ENCODE peak calls at places on chromosome 20, in nine cellular contexts. I, K, C, L, X, U, F, H and T are unnamed samples.

GRCh38 chr20:7748624-7749023 is 191.6 kb downstream of the HAO1 start:
- DNase-seq in I (no peak), K (no peak), C (no peak), L (no peak), X (no peak), U (no peak), F (no peak), H (no peak), T (no peak)

GRCh38 chr20:41038878-41039404 is 10.3 kb downstream of the TOP1 start:
- DNase-seq in I (no peak), K (no peak), C (no peak), L (no peak), X (no peak), U (no peak), F (no peak), H (no peak), T (no peak)

GRCh38 chr20:19274412-19275015 is 62.1 kb downstream of the SLC24A3 start:
- DNase-seq in I (peak; percentile 12), K (no peak), C (no peak), L (no peak), X (no peak), U (no peak), F (no peak), H (no peak), T (peak; percentile 32)

GRCh38 chr20:63974402-63975200 is 4.8 kb downstream of the SAMD10 start:
- DNase-seq in I (no peak), K (no peak), C (no peak), L (no peak), X (no peak), U (no peak), F (peak; percentile 65), H (no peak), T (no peak)

GRCh38 chr20:37538003-37538402 is 10.3 kb upstream of the BLCAP start:
- DNase-seq in I (no peak), K (peak; percentile 78), C (peak; percentile 85), L (peak; percentile 80), X (peak; percentile 35), U (no peak), F (no peak), H (no peak), T (no peak)

GRCh38 chr20:46990017-46990810 is 95.6 kb downstream of the EYA2 start:
- DNase-seq in I (no peak), K (no peak), C (no peak), L (peak; percentile 3), X (peak; percentile 17), U (no peak), F (no peak), H (peak; percentile 40), T (peak; percentile 33)

GRCh38 chr20:43942661-43943285 is 28.1 kb downstream of the TOX2 start:
- DNase-seq in I (no peak), K (peak; percentile 84), C (peak; percentile 85), L (peak; percentile 81), X (peak; percentile 53), U (no peak), F (no peak), H (no peak), T (no peak)

GRCh38 chr20:14860410-14860814 is 523.0 kb upstream of the FLRT3 start:
- DNase-seq in I (no peak), K (no peak), C (no peak), L (no peak), X (peak; percentile 34), U (peak; percentile 47), F (peak; percentile 62), H (no peak), T (no peak)

GRCh38 chr20:57526067-57526884 is 1.3 kb upstream of the CTCFL start:
- DNase-seq in I (no peak), K (no peak), C (no peak), L (no peak), X (no peak), U (peak; percentile 45), F (peak; percentile 78), H (no peak), T (no peak)

GRCh38 chr20:14418441-14418840 is 81.0 kb upstream of the FLRT3 start:
- DNase-seq in I (no peak), K (no peak), C (no peak), L (peak; percentile 61), X (no peak), U (no peak), F (no peak), H (no peak), T (no peak)

GRCh38 chr20:51402201-51402600 is 140.3 kb downstream of the NFATC2 start:
- DNase-seq in I (no peak), K (no peak), C (peak; percentile 53), L (peak; percentile 20), X (peak; percentile 31), U (no peak), F (no peak), H (peak; percentile 46), T (no peak)

GRCh38 chr20:48017504-48017903 is 232.2 kb upstream of the SULF2 start:
- DNase-seq in I (no peak), K (no peak), C (no peak), L (peak; percentile 69), X (no peak), U (no peak), F (no peak), H (no peak), T (no peak)

GRCh38 chr20:5914859-5915258 is 35.5 kb downstream of the TRMT6 start:
- DNase-seq in I (no peak), K (no peak), C (no peak), L (no peak), X (no peak), U (no peak), F (no peak), H (no peak), T (no peak)

GRCh38 chr20:891121-892080 is 24.7 kb downstream of the ANGPT4 start:
- DNase-seq in I (no peak), K (peak; percentile 61), C (peak; percentile 28), L (no peak), X (no peak), U (no peak), F (no peak), H (peak; percentile 27), T (no peak)

GRCh38 chr20:19889011-19889953 is 127.9 kb upstream of the NAA20 start:
- DNase-seq in I (no peak), K (peak; percentile 79), C (peak; percentile 91), L (peak; percentile 88), X (peak; percentile 50), U (no peak), F (no peak), H (peak; percentile 68), T (peak; percentile 52)

GRCh38 chr20:63625771-63626423 is 1.0 kb downstream of the GMEB2 start:
- DNase-seq in I (no peak), K (no peak), C (peak; percentile 74), L (peak; percentile 23), X (peak; percentile 39), U (no peak), F (peak; percentile 69), H (no peak), T (peak; percentile 39)

GRCh38 chr20:57688864-57689263 is 21.0 kb downstream of the PMEPA1 start:
- DNase-seq in I (no peak), K (no peak), C (no peak), L (no peak), X (no peak), U (no peak), F (no peak), H (peak; percentile 47), T (no peak)

GRCh38 chr20:37345339-37346231 is at the start of gene SRC:
- DNase-seq in I (peak; percentile 68), K (peak; percentile 67), C (peak; percentile 81), L (peak; percentile 79), X (peak; percentile 74), U (peak; percentile 91), F (peak; percentile 94), H (no peak), T (peak; percentile 89)

GRCh38 chr20:61355585-61355984 is 103.5 kb downstream of the CDH4 start:
- DNase-seq in I (no peak), K (no peak), C (no peak), L (no peak), X (no peak), U (no peak), F (no peak), H (no peak), T (no peak)

GRCh38 chr20:37880726-37881591 is 22.0 kb upstream of the VSTM2L start:
- DNase-seq in I (no peak), K (no peak), C (no peak), L (no peak), X (no peak), U (no peak), F (no peak), H (no peak), T (no peak)

GRCh38 chr20:41386502-41387427 is 20.1 kb upstream of the EMILIN3 start:
- DNase-seq in I (no peak), K (no peak), C (peak; percentile 65), L (peak; percentile 82), X (no peak), U (no peak), F (no peak), H (no peak), T (no peak)

GRCh38 chr20:44626278-44626677 is 25.2 kb downstream of the ADA start:
- DNase-seq in I (no peak), K (no peak), C (no peak), L (no peak), X (no peak), U (no peak), F (no peak), H (no peak), T (no peak)

GRCh38 chr20:38498909-38499308 is 26.3 kb downstream of the RALGAPB start:
- DNase-seq in I (no peak), K (peak; percentile 13), C (no peak), L (no peak), X (no peak), U (no peak), F (no peak), H (no peak), T (no peak)

GRCh38 chr20:48750941-48751620 is 76.7 kb downstream of the PREX1 start:
- DNase-seq in I (peak; percentile 65), K (no peak), C (no peak), L (no peak), X (peak; percentile 38), U (peak; percentile 83), F (peak; percentile 91), H (peak; percentile 82), T (peak; percentile 30)

GRCh38 chr20:20624914-20625313 is 87.5 kb downstream of the RALGAPA2 start:
- DNase-seq in I (no peak), K (no peak), C (no peak), L (no peak), X (no peak), U (no peak), F (no peak), H (no peak), T (no peak)

GRCh38 chr20:17969276-17969883 is 562 bp downstream of the MGME1 start:
- DNase-seq in I (no peak), K (peak; percentile 57), C (peak; percentile 71), L (peak; percentile 31), X (peak; percentile 40), U (peak; percentile 46), F (peak; percentile 50), H (no peak), T (no peak)

GRCh38 chr20:45817652-45818194 is 5.3 kb downstream of the UBE2C start:
- DNase-seq in I (no peak), K (peak; percentile 70), C (peak; percentile 78), L (peak; percentile 90), X (peak; percentile 41), U (no peak), F (no peak), H (no peak), T (no peak)

GRCh38 chr20:63118786-63119450 is 97.0 kb downstream of the YTHDF1 start:
- DNase-seq in I (no peak), K (no peak), C (no peak), L (no peak), X (no peak), U (no peak), F (no peak), H (no peak), T (no peak)

GRCh38 chr20:588476-588875 is 21.6 kb downstream of the TCF15 start:
- DNase-seq in I (no peak), K (no peak), C (no peak), L (no peak), X (no peak), U (no peak), F (peak; percentile 0), H (no peak), T (no peak)

GRCh38 chr20:8073024-8073832 is 53.7 kb upstream of the TMX4 start:
- DNase-seq in I (no peak), K (peak; percentile 87), C (peak; percentile 47), L (peak; percentile 71), X (no peak), U (no peak), F (no peak), H (no peak), T (no peak)

GRCh38 chr20:1953616-1954015 is 40.2 kb downstream of the PDYN start:
- DNase-seq in I (no peak), K (no peak), C (no peak), L (no peak), X (no peak), U (no peak), F (no peak), H (no peak), T (no peak)